ENCODE peak calls at places on chromosomes 13 and 19, in seven cellular contexts. One of them, this sample, is unnamed.

GRCh38 chr13:113897966-113898365 is 34.1 kb upstream of the GAS6 start:
- DNase-seq in cardiac fibroblast: peak
- DNase-seq in skeletal muscle cell: no peak
- DNase-seq in neuronal stem cell: no peak
- DNase-seq in stomach: no peak
- DNase-seq in iPS DF 6.9: no peak
- DNase-seq in effector memory CD4-positive, alpha-beta T cell: no peak
- DNase-seq in this sample: no peak

GRCh38 chr13:89310943-89311342 is 1639.8 kb downstream of the SLITRK5 start:
- DNase-seq in neuronal stem cell: no peak
- DNase-seq in effector memory CD4-positive, alpha-beta T cell: no peak
- DNase-seq in skeletal muscle cell: no peak
- DNase-seq in stomach: no peak
- DNase-seq in iPS DF 6.9: no peak
- DNase-seq in cardiac fibroblast: no peak
- DNase-seq in this sample: no peak

GRCh38 chr13:24203726-24204295 is 43.3 kb downstream of the SPATA13 start:
- DNase-seq in effector memory CD4-positive, alpha-beta T cell: no peak
- DNase-seq in skeletal muscle cell: no peak
- DNase-seq in iPS DF 6.9: no peak
- DNase-seq in cardiac fibroblast: no peak
- DNase-seq in neuronal stem cell: no peak
- DNase-seq in stomach: no peak
- DNase-seq in this sample: no peak

GRCh38 chr13:48629282-48629681 is 24.4 kb upstream of the CYSLTR2 start:
- DNase-seq in stomach: peak
- DNase-seq in neuronal stem cell: no peak
- DNase-seq in iPS DF 6.9: no peak
- DNase-seq in cardiac fibroblast: no peak
- DNase-seq in skeletal muscle cell: no peak
- DNase-seq in effector memory CD4-positive, alpha-beta T cell: no peak
- DNase-seq in this sample: no peak

GRCh38 chr13:103067751-103068563 is 1.7 kb upstream of the SLC10A2 start:
- DNase-seq in skeletal muscle cell: no peak
- DNase-seq in neuronal stem cell: no peak
- DNase-seq in cardiac fibroblast: no peak
- DNase-seq in iPS DF 6.9: peak
- DNase-seq in effector memory CD4-positive, alpha-beta T cell: no peak
- DNase-seq in stomach: no peak
- DNase-seq in this sample: no peak

GRCh38 chr19:17385878-17386611 is 8.0 kb downstream of the CCDC194 start:
- DNase-seq in skeletal muscle cell: no peak
- DNase-seq in iPS DF 6.9: no peak
- DNase-seq in neuronal stem cell: no peak
- DNase-seq in cardiac fibroblast: peak
- DNase-seq in effector memory CD4-positive, alpha-beta T cell: peak
- DNase-seq in stomach: peak
- DNase-seq in this sample: no peak

GRCh38 chr19:34131100-34131499 is 41.2 kb upstream of the LSM14A start:
- DNase-seq in stomach: no peak
- DNase-seq in iPS DF 6.9: no peak
- DNase-seq in effector memory CD4-positive, alpha-beta T cell: no peak
- DNase-seq in cardiac fibroblast: peak
- DNase-seq in skeletal muscle cell: no peak
- DNase-seq in neuronal stem cell: no peak
- DNase-seq in this sample: no peak

GRCh38 chr13:48400820-48401219 is 12.1 kb downstream of the LPAR6 start:
- DNase-seq in stomach: no peak
- DNase-seq in neuronal stem cell: no peak
- DNase-seq in cardiac fibroblast: peak
- DNase-seq in iPS DF 6.9: no peak
- DNase-seq in skeletal muscle cell: peak
- DNase-seq in effector memory CD4-positive, alpha-beta T cell: no peak
- DNase-seq in this sample: no peak

GRCh38 chr19:35295453-35295791 is 3.5 kb downstream of the MAG start:
- DNase-seq in effector memory CD4-positive, alpha-beta T cell: no peak
- DNase-seq in iPS DF 6.9: no peak
- DNase-seq in neuronal stem cell: no peak
- DNase-seq in stomach: no peak
- DNase-seq in cardiac fibroblast: no peak
- DNase-seq in skeletal muscle cell: no peak
- DNase-seq in this sample: no peak

DNA sequence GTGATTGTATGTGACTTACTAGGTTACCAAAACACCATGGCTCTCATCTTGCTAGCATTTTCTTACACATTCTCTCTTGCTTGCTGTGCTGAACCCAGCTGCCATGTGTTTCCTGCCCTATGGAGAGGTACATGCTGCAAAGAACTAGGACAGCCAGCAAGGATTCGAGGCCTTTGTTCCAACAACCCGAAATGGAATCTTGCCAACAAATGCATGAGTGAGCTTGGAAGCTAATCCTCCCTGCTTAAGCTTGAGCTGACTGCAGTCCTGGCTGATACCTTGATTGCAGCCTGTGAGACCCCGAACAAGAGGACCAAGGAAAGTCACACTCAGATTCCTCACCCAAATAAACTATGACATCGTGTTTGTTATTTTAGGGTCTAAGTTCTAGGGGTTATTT is 651.2 kb downstream of the SLITRK6 start:
- DNase-seq in neuronal stem cell: peak
- DNase-seq in cardiac fibroblast: no peak
- DNase-seq in iPS DF 6.9: no peak
- DNase-seq in effector memory CD4-positive, alpha-beta T cell: no peak
- DNase-seq in skeletal muscle cell: peak
- DNase-seq in stomach: no peak
- DNase-seq in this sample: no peak
- H3K4me3 ChIP-seq in neuronal stem cell: no peak
- H3K4me3 ChIP-seq in cardiac fibroblast: no peak
- H3K4me3 ChIP-seq in iPS DF 6.9: no peak
- H3K4me3 ChIP-seq in effector memory CD4-positive, alpha-beta T cell: no peak
- H3K4me3 ChIP-seq in skeletal muscle cell: no peak
- H3K4me3 ChIP-seq in stomach: no peak
- H3K4me3 ChIP-seq in this sample: no peak

DNA sequence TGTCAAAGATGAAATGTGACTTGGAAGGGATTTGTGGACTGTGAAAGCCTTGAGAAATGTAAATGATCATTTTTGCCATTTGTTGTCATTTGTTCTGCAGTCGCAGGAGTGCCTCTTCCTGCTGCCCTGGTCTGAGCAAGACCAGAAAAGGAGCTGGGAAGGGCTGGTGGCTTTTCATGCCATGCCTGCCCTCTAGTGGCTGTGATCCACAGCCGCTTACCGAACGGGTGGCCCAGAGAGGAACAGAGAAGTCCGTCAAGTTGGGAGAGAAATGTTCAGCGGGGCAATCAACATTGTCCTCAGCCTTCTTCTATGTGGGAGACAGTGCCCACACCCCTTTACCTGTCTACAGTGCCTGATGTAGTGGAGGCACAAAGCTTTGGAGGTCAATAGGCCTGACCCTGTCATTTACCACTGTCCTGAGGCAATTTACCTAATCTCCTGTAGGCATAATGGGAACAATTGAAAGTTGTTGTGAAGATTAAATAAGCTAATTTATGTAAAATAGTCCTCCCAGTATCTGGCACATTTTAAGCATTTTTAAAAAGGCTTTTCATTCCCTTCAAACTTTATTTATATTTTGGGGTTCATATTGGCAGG is 224.5 kb downstream of the B3GLCT start:
- DNase-seq in effector memory CD4-positive, alpha-beta T cell: peak
- DNase-seq in stomach: peak
- DNase-seq in neuronal stem cell: peak
- DNase-seq in iPS DF 6.9: peak
- DNase-seq in skeletal muscle cell: no peak
- DNase-seq in cardiac fibroblast: peak
- DNase-seq in this sample: peak
- H3K4me3 ChIP-seq in effector memory CD4-positive, alpha-beta T cell: no peak
- H3K4me3 ChIP-seq in stomach: no peak
- H3K4me3 ChIP-seq in neuronal stem cell: no peak
- H3K4me3 ChIP-seq in iPS DF 6.9: no peak
- H3K4me3 ChIP-seq in skeletal muscle cell: no peak
- H3K4me3 ChIP-seq in cardiac fibroblast: no peak
- H3K4me3 ChIP-seq in this sample: no peak

GRCh38 chr13:71309905-71310304 is 557.1 kb downstream of the DACH1 start:
- DNase-seq in stomach: no peak
- DNase-seq in cardiac fibroblast: no peak
- DNase-seq in effector memory CD4-positive, alpha-beta T cell: no peak
- DNase-seq in iPS DF 6.9: no peak
- DNase-seq in neuronal stem cell: no peak
- DNase-seq in skeletal muscle cell: no peak
- DNase-seq in this sample: no peak
- H3K4me3 ChIP-seq in stomach: no peak
- H3K4me3 ChIP-seq in cardiac fibroblast: no peak
- H3K4me3 ChIP-seq in effector memory CD4-positive, alpha-beta T cell: no peak
- H3K4me3 ChIP-seq in iPS DF 6.9: no peak
- H3K4me3 ChIP-seq in neuronal stem cell: no peak
- H3K4me3 ChIP-seq in skeletal muscle cell: no peak
- H3K4me3 ChIP-seq in this sample: no peak

GRCh38 chr19:50420127-50420526 is 1.4 kb downstream of the SPIB start:
- DNase-seq in neuronal stem cell: no peak
- DNase-seq in skeletal muscle cell: no peak
- DNase-seq in iPS DF 6.9: no peak
- DNase-seq in cardiac fibroblast: no peak
- DNase-seq in effector memory CD4-positive, alpha-beta T cell: no peak
- DNase-seq in stomach: no peak
- DNase-seq in this sample: no peak
- H3K4me3 ChIP-seq in neuronal stem cell: no peak
- H3K4me3 ChIP-seq in skeletal muscle cell: no peak
- H3K4me3 ChIP-seq in iPS DF 6.9: no peak
- H3K4me3 ChIP-seq in cardiac fibroblast: no peak
- H3K4me3 ChIP-seq in effector memory CD4-positive, alpha-beta T cell: no peak
- H3K4me3 ChIP-seq in stomach: no peak
- H3K4me3 ChIP-seq in this sample: no peak

DNA sequence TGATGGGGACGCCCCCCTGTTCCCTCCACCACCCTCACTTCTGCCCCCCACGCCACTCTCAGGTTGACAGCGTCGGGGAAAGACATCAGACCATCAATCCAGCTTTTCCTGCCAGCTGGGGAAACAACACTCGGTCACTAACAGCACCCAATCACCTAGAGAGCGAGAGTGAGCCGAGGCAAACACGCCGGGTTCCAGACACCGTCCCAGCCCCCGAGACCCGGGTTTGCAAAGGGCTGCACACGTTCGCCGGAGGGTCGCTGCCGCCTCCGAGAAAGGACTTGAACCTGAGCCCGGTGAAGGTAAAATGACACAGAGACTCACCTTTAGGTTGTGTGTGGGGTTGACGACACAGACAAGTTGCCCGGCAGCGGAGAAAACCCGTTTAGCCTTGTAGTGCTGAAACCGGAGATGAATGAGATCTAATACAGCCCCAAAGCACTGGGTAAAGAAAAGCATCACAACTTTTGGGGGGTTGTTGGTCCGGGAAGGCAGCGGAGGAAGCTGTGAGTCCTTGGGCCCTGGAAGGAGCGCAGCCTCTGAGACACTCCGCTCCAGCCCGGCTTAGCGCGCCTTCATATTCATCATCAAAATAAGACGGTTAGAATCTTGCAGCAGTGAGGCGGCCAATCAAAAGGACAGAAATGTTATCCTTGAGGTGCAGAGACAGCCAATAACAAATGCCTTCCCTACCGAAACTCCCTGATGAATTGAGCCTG is at the start of gene SIAH3:
- DNase-seq in iPS DF 6.9: no peak
- DNase-seq in skeletal muscle cell: no peak
- DNase-seq in neuronal stem cell: no peak
- DNase-seq in stomach: no peak
- DNase-seq in cardiac fibroblast: peak
- DNase-seq in effector memory CD4-positive, alpha-beta T cell: no peak
- DNase-seq in this sample: no peak
- H3K4me3 ChIP-seq in iPS DF 6.9: peak
- H3K4me3 ChIP-seq in skeletal muscle cell: peak
- H3K4me3 ChIP-seq in neuronal stem cell: peak
- H3K4me3 ChIP-seq in stomach: peak
- H3K4me3 ChIP-seq in cardiac fibroblast: no peak
- H3K4me3 ChIP-seq in effector memory CD4-positive, alpha-beta T cell: peak
- H3K4me3 ChIP-seq in this sample: peak

DNA sequence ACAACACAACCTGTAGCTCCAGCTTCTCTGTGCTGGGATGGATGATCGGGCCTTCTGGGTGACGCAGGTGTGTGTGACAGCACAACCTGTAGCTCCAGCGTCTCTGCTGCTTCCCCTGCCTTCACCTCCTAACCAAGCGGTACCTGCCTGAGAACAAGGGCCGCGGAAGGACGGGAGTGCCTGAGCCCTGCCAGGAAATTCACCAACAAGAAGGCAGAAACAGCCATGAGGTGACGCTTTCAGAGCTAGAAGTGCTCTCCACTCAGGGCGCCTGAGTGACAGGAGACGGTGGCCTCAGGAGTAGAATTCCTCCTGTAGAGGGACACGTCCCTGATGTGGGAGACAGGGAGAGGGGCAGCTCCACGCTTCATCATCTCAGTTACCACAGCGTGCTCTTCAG is 17.4 kb downstream of the ZNF331 start:
- DNase-seq in effector memory CD4-positive, alpha-beta T cell: no peak
- DNase-seq in stomach: no peak
- DNase-seq in skeletal muscle cell: no peak
- DNase-seq in cardiac fibroblast: no peak
- DNase-seq in neuronal stem cell: no peak
- DNase-seq in iPS DF 6.9: no peak
- DNase-seq in this sample: no peak
- H3K4me3 ChIP-seq in effector memory CD4-positive, alpha-beta T cell: peak
- H3K4me3 ChIP-seq in stomach: peak
- H3K4me3 ChIP-seq in skeletal muscle cell: no peak
- H3K4me3 ChIP-seq in cardiac fibroblast: no peak
- H3K4me3 ChIP-seq in neuronal stem cell: no peak
- H3K4me3 ChIP-seq in iPS DF 6.9: no peak
- H3K4me3 ChIP-seq in this sample: no peak

GRCh38 chr13:51811920-51812328 is 8.0 kb upstream of the DHRS12 start:
- DNase-seq in stomach: no peak
- DNase-seq in cardiac fibroblast: no peak
- DNase-seq in iPS DF 6.9: no peak
- DNase-seq in skeletal muscle cell: no peak
- DNase-seq in neuronal stem cell: no peak
- DNase-seq in effector memory CD4-positive, alpha-beta T cell: no peak
- DNase-seq in this sample: no peak
- H3K4me3 ChIP-seq in stomach: no peak
- H3K4me3 ChIP-seq in cardiac fibroblast: no peak
- H3K4me3 ChIP-seq in iPS DF 6.9: no peak
- H3K4me3 ChIP-seq in skeletal muscle cell: no peak
- H3K4me3 ChIP-seq in neuronal stem cell: no peak
- H3K4me3 ChIP-seq in effector memory CD4-positive, alpha-beta T cell: no peak
- H3K4me3 ChIP-seq in this sample: no peak

GRCh38 chr19:40281381-40282208 is 3.5 kb downstream of the AKT2 start:
- DNase-seq in neuronal stem cell: no peak
- DNase-seq in skeletal muscle cell: no peak
- DNase-seq in cardiac fibroblast: peak
- DNase-seq in effector memory CD4-positive, alpha-beta T cell: no peak
- DNase-seq in stomach: no peak
- DNase-seq in iPS DF 6.9: no peak
- DNase-seq in this sample: no peak
- H3K4me3 ChIP-seq in neuronal stem cell: no peak
- H3K4me3 ChIP-seq in skeletal muscle cell: no peak
- H3K4me3 ChIP-seq in cardiac fibroblast: no peak
- H3K4me3 ChIP-seq in effector memory CD4-positive, alpha-beta T cell: no peak
- H3K4me3 ChIP-seq in stomach: no peak
- H3K4me3 ChIP-seq in iPS DF 6.9: no peak
- H3K4me3 ChIP-seq in this sample: no peak